ENCODE peak calls at places on chromosomes 5 and 9, in seven cellular contexts. U is pancreas, F is body of pancreas, E is prostate gland, P is heart left ventricle, R is cardiac muscle cell, S is stomach. X is an unnamed sample. For H3K4me1, the result is how much of the 10 kb centered on the place peaks cover.

GRCh38 chr5:67537439-67538342 is 341.1 kb upstream of the CD180 start:
- DNase-seq in U (no peak), F (no peak), E (no peak), P (no peak), R (peak), S (no peak), X (no peak)

GRCh38 chr5:67409342-67409741 is 212.7 kb upstream of the CD180 start:
- DNase-seq in U (no peak), F (no peak), E (no peak), P (no peak), R (no peak), S (no peak), X (no peak)

GRCh38 chr9:2991292-2991691 is 147.4 kb upstream of the PUM3 start:
- DNase-seq in U (no peak), F (no peak), E (no peak), P (no peak), R (no peak), S (no peak), X (no peak)

GRCh38 chr5:82356808-82357671 is 78.9 kb upstream of the RPS23 start:
- DNase-seq in U (peak), F (peak), E (peak), P (peak), R (no peak), S (peak), X (peak)

GRCh38 chr5:179316111-179316551 is 29.1 kb downstream of the ADAMTS2 start:
- DNase-seq in U (no peak), F (peak), E (no peak), P (peak), R (no peak), S (no peak), X (peak)

GRCh38 chr9:31334837-31335528 is 1049.5 kb upstream of the ACO1 start:
- DNase-seq in U (no peak), F (no peak), E (no peak), P (no peak), R (no peak), S (no peak), X (no peak)

GRCh38 chr5:64766105-64766504 is 2.4 kb downstream of the SREK1IP1 start:
- DNase-seq in U (no peak), F (no peak), E (no peak), P (no peak), R (no peak), S (no peak), X (no peak)

GRCh38 chr9:92627651-92628050 is 42.3 kb downstream of the IPPK start:
- DNase-seq in U (no peak), F (no peak), E (no peak), P (no peak), R (no peak), S (no peak), X (no peak)

GRCh38 chr5:126816649-126817048 is 39.7 kb downstream of the LMNB1 start:
- DNase-seq in U (no peak), F (no peak), E (no peak), P (no peak), R (no peak), S (no peak), X (no peak)

GRCh38 chr5:137058089-137058488 is 441.0 kb downstream of the SPOCK1 start:
- DNase-seq in U (no peak), F (no peak), E (no peak), P (no peak), R (no peak), S (no peak), X (no peak)

GRCh38 chr5:56142233-56142619 is 90.9 kb downstream of the ANKRD55 start:
- DNase-seq in U (no peak), F (no peak), E (no peak), P (no peak), R (no peak), S (no peak), X (no peak)

GRCh38 chr5:130710596-130710995 is 454.5 kb downstream of the HINT1 start:
- DNase-seq in U (no peak), F (no peak), E (no peak), P (no peak), R (no peak), S (no peak), X (no peak)

GRCh38 chr9:11402621-11403020 is 789.8 kb upstream of the PTPRD start:
- DNase-seq in U (no peak), F (no peak), E (no peak), P (no peak), R (no peak), S (no peak), X (no peak)

GRCh38 chr9:124221685-124222084 is 36.1 kb upstream of the NEK6 start:
- DNase-seq in U (no peak), F (no peak), E (no peak), P (no peak), R (no peak), S (no peak), X (no peak)

GRCh38 chr9:15231788-15232635 is 75.0 kb downstream of the TTC39B start:
- DNase-seq in U (no peak), F (no peak), E (no peak), P (no peak), R (peak), S (no peak), X (no peak)

GRCh38 chr9:91231619-91232018 is 130.1 kb downstream of the AUH start:
- DNase-seq in U (no peak), F (no peak), E (no peak), P (no peak), R (no peak), S (no peak), X (no peak)

GRCh38 chr5:181054871-181055494 is 14.9 kb downstream of the BTNL9 start:
- DNase-seq in U (no peak), F (no peak), E (no peak), P (no peak), R (no peak), S (no peak), X (no peak)

GRCh38 chr5:75337366-75338021 is 474 bp downstream of the HMGCR start:
- DNase-seq in U (peak), F (no peak), E (peak), P (peak), R (peak), S (peak), X (no peak)

GRCh38 chr5:24862117-24862516 is 217.3 kb upstream of the CDH10 start:
- DNase-seq in U (no peak), F (no peak), E (no peak), P (no peak), R (no peak), S (no peak), X (no peak)

GRCh38 chr9:122158202-122158601 is 1.4 kb downstream of the NDUFA8 start:
- DNase-seq in U (peak), F (peak), E (no peak), P (peak), R (peak), S (no peak), X (no peak)

GRCh38 chr9:4195285-4195684 is 104.6 kb downstream of the GLIS3 start:
- DNase-seq in U (no peak), F (no peak), E (no peak), P (no peak), R (no peak), S (no peak), X (no peak)

GRCh38 chr9:4196886-4197285 is 103.0 kb downstream of the GLIS3 start:
- DNase-seq in U (no peak), F (no peak), E (no peak), P (no peak), R (no peak), S (no peak), X (no peak)

GRCh38 chr9:4196376-4196775 is 103.5 kb downstream of the GLIS3 start:
- DNase-seq in U (no peak), F (no peak), E (no peak), P (no peak), R (no peak), S (no peak), X (no peak)

GRCh38 chr9:4193391-4193790 is 106.5 kb downstream of the GLIS3 start:
- DNase-seq in U (no peak), F (no peak), E (no peak), P (no peak), R (no peak), S (no peak), X (no peak)

DNA sequence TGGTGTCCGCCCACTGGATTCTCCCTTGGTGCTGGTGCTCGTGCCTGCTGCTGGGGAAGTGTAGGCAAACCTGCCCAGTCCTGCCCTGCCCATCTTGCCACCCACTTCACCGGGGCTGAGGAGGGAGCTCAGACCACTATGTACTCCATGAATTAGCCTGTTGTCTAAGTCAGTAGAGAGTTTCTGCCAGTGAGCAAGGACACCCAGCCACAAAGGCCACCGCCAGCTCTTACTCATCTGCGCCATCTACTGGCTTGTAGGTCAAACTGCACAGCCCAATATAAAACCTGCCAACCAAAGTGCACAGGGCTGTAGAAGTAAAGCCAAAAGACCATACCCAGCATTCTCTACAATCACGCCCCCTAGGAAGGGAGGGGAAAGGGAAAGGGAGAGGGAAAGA is 102.3 kb downstream of the GLIS3 start:
- DNase-seq in U (no peak), F (no peak), E (no peak), P (no peak), R (peak), S (no peak), X (no peak)
- TF ChIP-seq CTCF in U (no peak), F (no peak), E (peak), P (peak), R (peak), S (no peak), X (peak)

GRCh38 chr9:120392711-120393110 is 187.3 kb downstream of the CDK5RAP2 start:
- DNase-seq in U (no peak), F (no peak), E (no peak), P (no peak), R (no peak), S (no peak), X (no peak)

GRCh38 chr9:120389867-120390266 is 190.1 kb downstream of the CDK5RAP2 start:
- DNase-seq in U (no peak), F (no peak), E (no peak), P (no peak), R (no peak), S (no peak), X (no peak)

GRCh38 chr9:120392245-120392644 is 187.7 kb downstream of the CDK5RAP2 start:
- DNase-seq in U (no peak), F (no peak), E (no peak), P (no peak), R (no peak), S (no peak), X (no peak)

GRCh38 chr9:120390637-120391190 is 189.3 kb downstream of the CDK5RAP2 start:
- DNase-seq in U (no peak), F (no peak), E (no peak), P (no peak), R (no peak), S (no peak), X (no peak)

DNA sequence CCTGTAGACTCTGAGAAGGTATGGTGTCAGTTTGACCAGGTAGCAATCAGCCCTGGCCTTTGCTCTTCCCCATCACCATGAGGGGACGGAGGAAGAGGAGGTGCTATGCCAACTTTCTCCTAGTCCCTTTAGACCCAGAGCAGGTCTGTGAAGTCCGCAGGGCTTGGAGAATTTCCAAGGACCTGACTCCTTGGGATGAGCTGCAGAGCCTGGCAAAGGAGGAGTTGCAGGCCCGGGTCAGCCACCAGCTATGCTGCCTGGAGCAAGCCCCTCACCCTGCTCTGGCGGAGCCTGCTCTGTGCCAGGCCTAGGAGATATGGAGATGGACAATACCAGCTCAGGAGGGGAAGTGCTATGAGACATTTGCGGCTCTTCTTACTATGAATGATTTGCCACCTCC is 188.3 kb downstream of the CDK5RAP2 start:
- DNase-seq in U (no peak), F (no peak), E (no peak), P (no peak), R (no peak), S (no peak), X (no peak)
- H3K4me1 ChIP-seq in U (under half), F (under half), E (under half), P (under half), R (under half), S (under half), X (under half)

DNA sequence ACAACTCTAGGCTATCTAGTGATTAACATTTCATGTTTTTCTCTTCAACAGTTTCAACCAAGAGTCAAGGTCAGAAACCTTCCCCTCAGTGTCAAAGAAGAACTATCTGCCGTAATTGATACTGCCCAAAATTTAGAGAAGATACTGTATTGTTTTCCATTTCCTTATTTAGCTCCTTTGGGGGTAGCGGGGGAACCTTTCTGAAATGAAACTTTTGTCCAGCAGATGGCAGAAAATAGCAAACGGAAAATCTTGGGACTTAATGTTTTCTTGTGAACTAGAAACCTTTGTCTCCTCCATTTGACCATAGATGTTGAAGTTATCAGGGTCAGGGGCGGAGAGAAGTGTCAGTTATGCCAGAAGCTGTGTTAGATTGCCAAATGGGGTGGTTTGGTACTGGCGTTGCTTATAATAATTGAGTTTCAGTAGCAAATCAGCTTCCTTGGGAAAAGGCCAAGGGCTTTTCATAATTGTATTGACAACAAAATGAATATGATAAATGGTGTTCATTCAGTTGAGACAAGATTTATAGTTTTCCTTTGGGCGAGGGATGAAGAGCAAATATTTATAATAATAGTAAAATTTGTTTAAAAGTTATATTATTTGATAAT is 101.7 kb upstream of the TLX3 start:
- DNase-seq in U (no peak), F (no peak), E (no peak), P (no peak), R (peak), S (no peak), X (no peak)
- TF ChIP-seq CTCF in U (peak), F (peak), E (no peak), P (peak), R (peak), S (peak), X (peak)

GRCh38 chr9:86783884-86784283 is 163.4 kb downstream of the GAS1 start:
- DNase-seq in U (no peak), F (no peak), E (no peak), P (no peak), R (no peak), S (no peak), X (no peak)

GRCh38 chr9:86773437-86773836 is 173.9 kb downstream of the GAS1 start:
- DNase-seq in U (no peak), F (no peak), E (no peak), P (no peak), R (no peak), S (no peak), X (no peak)

GRCh38 chr9:86774101-86774500 is 173.2 kb downstream of the GAS1 start:
- DNase-seq in U (no peak), F (no peak), E (no peak), P (no peak), R (no peak), S (no peak), X (no peak)

GRCh38 chr9:86775718-86776117 is 171.6 kb downstream of the GAS1 start:
- DNase-seq in U (no peak), F (no peak), E (no peak), P (no peak), R (no peak), S (no peak), X (no peak)

GRCh38 chr9:86778761-86779160 is 168.5 kb downstream of the GAS1 start:
- DNase-seq in U (no peak), F (no peak), E (no peak), P (no peak), R (no peak), S (no peak), X (no peak)
- H3K4me1 ChIP-seq in U (under half), F (under half), E (under half), P (under half), R (under half), S (under half), X (under half)